ENCODE peak calls at places on chromosomes 13 and 19, in five cellular contexts. A, G, D, F and Q are unnamed samples.

GRCh38 chr13:111049791-111050538 is 65.1 kb upstream of the ARHGEF7 start:
- DNase-seq in A (peak; percentile 31), G (no peak), D (no peak), F (peak; percentile 41), Q (no peak)

GRCh38 chr19:18232540-18233223 is 6.4 kb upstream of the PDE4C start:
- DNase-seq in A (peak; percentile 90), G (no peak), D (no peak), F (no peak), Q (no peak)

GRCh38 chr13:36288794-36289391 is 8.7 kb downstream of the CCDC169 start:
- DNase-seq in A (no peak), G (no peak), D (no peak), F (no peak), Q (no peak)

GRCh38 chr19:31261651-31262331 is 87.4 kb downstream of the TSHZ3 start:
- DNase-seq in A (no peak), G (no peak), D (no peak), F (no peak), Q (no peak)

GRCh38 chr19:8840708-8841107 is 8.5 kb downstream of the MBD3L1 start:
- DNase-seq in A (no peak), G (no peak), D (no peak), F (no peak), Q (no peak)

GRCh38 chr13:106110241-106110855 is 425.1 kb downstream of the EFNB2 start:
- DNase-seq in A (peak; percentile 31), G (no peak), D (no peak), F (no peak), Q (no peak)

GRCh38 chr19:49515767-49516166 is 3.3 kb downstream of the FCGRT start:
- DNase-seq in A (no peak), G (no peak), D (no peak), F (peak; percentile 62), Q (peak; percentile 43)

GRCh38 chr13:104253063-104253680 is 1187.0 kb upstream of the SLC10A2 start:
- DNase-seq in A (no peak), G (no peak), D (peak; percentile 3), F (no peak), Q (no peak)

GRCh38 chr13:58680115-58680514 is 1048.6 kb downstream of the PCDH17 start:
- DNase-seq in A (peak; percentile 11), G (no peak), D (no peak), F (no peak), Q (no peak)

GRCh38 chr19:9793051-9793591 is 24.6 kb upstream of the ZNF846 start:
- DNase-seq in A (peak; percentile 22), G (peak; percentile 64), D (no peak), F (peak; percentile 69), Q (no peak)

GRCh38 chr13:27954406-27954851 is 14.7 kb downstream of the CDX2 start:
- DNase-seq in A (peak; percentile 56), G (no peak), D (no peak), F (no peak), Q (no peak)

GRCh38 chr13:77113496-77113895 is 86.5 kb upstream of the FBXL3 start:
- DNase-seq in A (no peak), G (no peak), D (no peak), F (no peak), Q (no peak)

GRCh38 chr19:10353793-10354391 is 14.5 kb upstream of the ICAM3 start:
- DNase-seq in A (peak; percentile 93), G (peak; percentile 22), D (no peak), F (peak; percentile 62), Q (no peak)

GRCh38 chr19:39509233-39509632 is 5.7 kb upstream of the SELENOV start:
- DNase-seq in A (no peak), G (no peak), D (no peak), F (no peak), Q (no peak)

GRCh38 chr19:10544242-10544752 is 593 bp downstream of the ATG4D start:
- DNase-seq in A (peak; percentile 60), G (no peak), D (no peak), F (no peak), Q (no peak)

GRCh38 chr13:106348032-106348431 is 187.4 kb downstream of the EFNB2 start:
- DNase-seq in A (no peak), G (no peak), D (no peak), F (no peak), Q (no peak)

GRCh38 chr19:12913871-12914690 is 5.0 kb downstream of the SYCE2 start:
- DNase-seq in A (no peak), G (peak; percentile 41), D (no peak), F (no peak), Q (peak; percentile 39)

GRCh38 chr19:46963093-46963734 is 56.4 kb upstream of the NPAS1 start:
- DNase-seq in A (no peak), G (no peak), D (peak; percentile 96), F (no peak), Q (no peak)

GRCh38 chr13:28679628-28680027 is 20.7 kb downstream of the POMP start:
- DNase-seq in A (no peak), G (no peak), D (no peak), F (no peak), Q (no peak)

GRCh38 chr19:46610851-46611770 is 10.0 kb downstream of the CALM3 start:
- DNase-seq in A (peak; percentile 7), G (no peak), D (no peak), F (no peak), Q (no peak)

GRCh38 chr19:39307822-39308530 is 11.8 kb downstream of the IFNL1 start:
- DNase-seq in A (peak; percentile 58), G (no peak), D (no peak), F (no peak), Q (no peak)

GRCh38 chr19:55097864-55098715 is 19.3 kb downstream of the PPP1R12C start:
- DNase-seq in A (no peak), G (no peak), D (no peak), F (no peak), Q (no peak)

GRCh38 chr19:8640402-8641004 is 10.1 kb downstream of the NFILZ start:
- DNase-seq in A (no peak), G (no peak), D (no peak), F (no peak), Q (no peak)

GRCh38 chr19:9296336-9296735 is 13.3 kb downstream of the ZNF699 start:
- DNase-seq in A (no peak), G (no peak), D (no peak), F (no peak), Q (no peak)

GRCh38 chr13:39326471-39326870 is 276.5 kb downstream of the LHFPL6 start:
- DNase-seq in A (no peak), G (no peak), D (peak; percentile 54), F (no peak), Q (no peak)

GRCh38 chr13:85659493-85659892 is 139.7 kb downstream of the SLITRK6 start:
- DNase-seq in A (no peak), G (no peak), D (peak; percentile 51), F (no peak), Q (no peak)

GRCh38 chr13:24032252-24032651 is 128.3 kb upstream of the SPATA13 start:
- DNase-seq in A (no peak), G (no peak), D (peak; percentile 53), F (no peak), Q (no peak)